ENCODE peak calls at places on chromosomes 6 and 20, in seven cellular contexts. Q is right atrium auricular region, P is RWPE1, M is OCI-LY7, R is tibial artery, L is GM23338, V is endothelial cell. F is an unnamed sample.

GRCh38 chr6:111591370-111591900 is 14.2 kb downstream of the TRAF3IP2 start:
- DNase-seq in Q (peak), P (peak), M (no peak), R (peak), L (no peak), V (no peak), F (peak)

GRCh38 chr6:84556541-84557335 is 207.7 kb downstream of the TBX18 start:
- DNase-seq in Q (no peak), P (no peak), M (no peak), R (no peak), L (no peak), V (no peak), F (no peak)

GRCh38 chr6:47083586-47084047 is 41.5 kb upstream of the ADGRF1 start:
- DNase-seq in Q (peak), P (peak), M (no peak), R (peak), L (no peak), V (no peak), F (peak)

GRCh38 chr6:2858678-2859324 is 17.1 kb upstream of the SERPINB1 start:
- DNase-seq in Q (no peak), P (no peak), M (peak), R (no peak), L (no peak), V (no peak), F (no peak)

GRCh38 chr6:148295261-148295887 is 47.3 kb upstream of the SASH1 start:
- DNase-seq in Q (no peak), P (no peak), M (no peak), R (no peak), L (no peak), V (no peak), F (no peak)

GRCh38 chr6:113894712-113895674 is 37.8 kb downstream of the MARCKS start:
- DNase-seq in Q (no peak), P (no peak), M (no peak), R (no peak), L (no peak), V (no peak), F (no peak)

GRCh38 chr20:61957961-61958715 is 107.5 kb downstream of the TAF4 start:
- DNase-seq in Q (no peak), P (no peak), M (no peak), R (peak), L (no peak), V (peak), F (no peak)

GRCh38 chr6:20770776-20771175 is 236.5 kb downstream of the CDKAL1 start:
- DNase-seq in Q (no peak), P (no peak), M (no peak), R (no peak), L (no peak), V (no peak), F (peak)

GRCh38 chr20:5859611-5860010 is 90.7 kb downstream of the TRMT6 start:
- DNase-seq in Q (no peak), P (no peak), M (no peak), R (no peak), L (no peak), V (no peak), F (peak)

GRCh38 chr6:75907444-75907843 is 158.4 kb downstream of the MYO6 start:
- DNase-seq in Q (no peak), P (no peak), M (no peak), R (no peak), L (no peak), V (no peak), F (no peak)

GRCh38 chr6:79796197-79796596 is 151.2 kb downstream of the ELOVL4 start:
- DNase-seq in Q (no peak), P (no peak), M (no peak), R (no peak), L (no peak), V (no peak), F (no peak)

GRCh38 chr6:154481541-154482013 is 28.9 kb downstream of the CNKSR3 start:
- DNase-seq in Q (no peak), P (no peak), M (no peak), R (no peak), L (no peak), V (no peak), F (no peak)

GRCh38 chr6:143478479-143479062 is 28.0 kb downstream of the PEX3 start:
- DNase-seq in Q (no peak), P (no peak), M (no peak), R (no peak), L (no peak), V (no peak), F (no peak)

GRCh38 chr6:52994031-52994788 is 874 bp downstream of the GSTA4 start:
- DNase-seq in Q (no peak), P (peak), M (no peak), R (peak), L (peak), V (peak), F (peak)

GRCh38 chr6:51626391-51626790 is 461.0 kb downstream of the PKHD1 start:
- DNase-seq in Q (no peak), P (no peak), M (no peak), R (no peak), L (no peak), V (no peak), F (peak)

GRCh38 chr6:71222676-71223075 is 65.9 kb upstream of the OGFRL1 start:
- DNase-seq in Q (no peak), P (no peak), M (no peak), R (no peak), L (no peak), V (no peak), F (no peak)

GRCh38 chr6:84426002-84426705 is 198.7 kb upstream of the CEP162 start:
- DNase-seq in Q (no peak), P (no peak), M (no peak), R (no peak), L (no peak), V (no peak), F (no peak)

GRCh38 chr6:96939019-96939805 is 14.7 kb downstream of the KLHL32 start:
- DNase-seq in Q (no peak), P (peak), M (no peak), R (no peak), L (no peak), V (no peak), F (peak)

GRCh38 chr6:45253457-45253856 is 74.7 kb upstream of the RUNX2 start:
- DNase-seq in Q (no peak), P (no peak), M (no peak), R (no peak), L (no peak), V (no peak), F (no peak)

GRCh38 chr6:129673758-129674157 is 36.2 kb downstream of the ARHGAP18 start:
- DNase-seq in Q (no peak), P (no peak), M (no peak), R (no peak), L (no peak), V (no peak), F (no peak)

GRCh38 chr20:59195316-59195993 is 31.8 kb downstream of the ZNF831 start:
- DNase-seq in Q (peak), P (no peak), M (no peak), R (no peak), L (no peak), V (no peak), F (no peak)

GRCh38 chr6:35497571-35498406 is 910 bp upstream of the TEAD3 start:
- DNase-seq in Q (no peak), P (peak), M (peak), R (peak), L (peak), V (peak), F (peak)

GRCh38 chr6:21538186-21538798 is 55.3 kb upstream of the SOX4 start:
- DNase-seq in Q (no peak), P (no peak), M (no peak), R (no peak), L (no peak), V (no peak), F (peak)

GRCh38 chr6:155142902-155143609 is 120.8 kb upstream of the CLDN20 start:
- DNase-seq in Q (no peak), P (no peak), M (no peak), R (no peak), L (peak), V (no peak), F (no peak)

GRCh38 chr6:85015396-85015990 is 251.1 kb upstream of the TBX18 start:
- DNase-seq in Q (peak), P (peak), M (no peak), R (no peak), L (peak), V (peak), F (peak)

GRCh38 chr6:152750694-152751093 is at the start of gene VIP:
- DNase-seq in Q (no peak), P (peak), M (peak), R (no peak), L (peak), V (peak), F (peak)

GRCh38 chr20:52031574-52032303 is 159.8 kb downstream of the ZFP64 start:
- DNase-seq in Q (no peak), P (no peak), M (no peak), R (no peak), L (peak), V (no peak), F (no peak)

GRCh38 chr20:47727170-47727880 is 58.0 kb downstream of the SULF2 start:
- DNase-seq in Q (peak), P (no peak), M (peak), R (peak), L (no peak), V (no peak), F (no peak)

GRCh38 chr6:3571206-3571815 is 114.5 kb upstream of the SLC22A23 start:
- DNase-seq in Q (no peak), P (no peak), M (no peak), R (peak), L (no peak), V (no peak), F (no peak)

GRCh38 chr20:1426231-1426849 is 33.5 kb upstream of the FKBP1A start:
- DNase-seq in Q (no peak), P (no peak), M (no peak), R (no peak), L (no peak), V (no peak), F (no peak)

GRCh38 chr6:87330961-87331360 is 1.9 kb upstream of the GJB7 start:
- DNase-seq in Q (no peak), P (no peak), M (no peak), R (no peak), L (no peak), V (no peak), F (no peak)

GRCh38 chr6:53410508-53411258 is 61.9 kb upstream of the ELOVL5 start:
- DNase-seq in Q (no peak), P (peak), M (peak), R (no peak), L (peak), V (peak), F (peak)

GRCh38 chr20:24763386-24764026 is 185.6 kb upstream of the CST7 start:
- DNase-seq in Q (peak), P (no peak), M (no peak), R (peak), L (no peak), V (no peak), F (no peak)

GRCh38 chr6:16472349-16473069 is 234.1 kb downstream of the GMPR start:
- DNase-seq in Q (no peak), P (peak), M (no peak), R (no peak), L (no peak), V (no peak), F (peak)

GRCh38 chr6:35199866-35200265 is 13.9 kb upstream of the SCUBE3 start:
- DNase-seq in Q (no peak), P (no peak), M (no peak), R (no peak), L (no peak), V (no peak), F (no peak)

GRCh38 chr20:44610313-44610965 is 28.1 kb downstream of the PKIG start:
- DNase-seq in Q (no peak), P (no peak), M (peak), R (peak), L (no peak), V (no peak), F (peak)

GRCh38 chr6:37209461-37210205 is 39.7 kb downstream of the PIM1 start:
- DNase-seq in Q (no peak), P (no peak), M (no peak), R (no peak), L (no peak), V (no peak), F (no peak)

GRCh38 chr20:17436664-17437063 is 94.5 kb downstream of the BFSP1 start:
- DNase-seq in Q (no peak), P (no peak), M (no peak), R (no peak), L (no peak), V (no peak), F (no peak)

DNA sequence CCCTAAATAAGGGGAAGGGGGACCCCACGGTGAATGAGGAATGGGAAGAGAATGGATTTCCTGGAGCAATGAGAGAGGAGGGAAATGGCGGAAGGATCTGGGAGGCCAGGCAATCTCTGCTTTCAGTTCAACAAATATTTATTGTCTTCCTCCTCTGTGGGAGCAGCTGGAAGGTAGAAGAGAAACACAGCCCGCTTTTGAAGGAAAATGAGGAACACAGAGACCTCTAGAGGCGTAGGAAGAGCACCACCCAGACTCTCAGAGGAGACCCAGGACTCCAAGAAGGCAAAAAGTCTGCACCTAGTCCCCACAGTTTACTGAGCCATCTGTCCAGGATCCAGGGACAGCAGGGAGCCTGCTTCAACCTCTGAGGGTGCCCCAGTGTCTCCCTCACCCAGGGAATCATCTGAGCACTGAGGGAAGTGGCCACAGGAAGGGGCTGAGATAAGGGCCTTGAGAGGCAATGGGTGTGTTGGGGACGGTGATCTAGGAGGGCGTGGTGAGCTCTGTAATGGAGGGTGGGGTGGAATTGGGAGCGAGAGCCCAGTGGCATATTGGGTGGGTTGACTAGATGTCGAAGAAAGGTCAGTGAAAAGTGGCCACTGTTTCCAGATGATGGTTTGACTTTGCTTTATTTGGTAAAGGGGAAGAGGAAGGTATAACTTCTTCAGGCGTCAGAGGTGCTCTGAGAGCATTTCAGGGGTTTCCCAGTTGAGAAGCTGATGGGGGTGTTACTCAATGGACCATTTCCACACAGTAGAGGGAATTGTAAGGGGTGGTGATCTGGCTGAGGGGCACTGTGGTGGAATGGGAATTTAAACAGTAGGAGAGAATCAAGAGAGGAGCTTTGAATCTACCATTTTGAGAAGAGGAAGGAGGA is 610 bp downstream of the PSORS1C1 start:
- DNase-seq in Q (no peak), P (peak), M (no peak), R (no peak), L (peak), V (no peak), F (peak)
- TF ChIP-seq CTCF in Q (no peak), P (no peak), M (peak), R (no peak), L (peak), V (no peak), F (peak)

DNA sequence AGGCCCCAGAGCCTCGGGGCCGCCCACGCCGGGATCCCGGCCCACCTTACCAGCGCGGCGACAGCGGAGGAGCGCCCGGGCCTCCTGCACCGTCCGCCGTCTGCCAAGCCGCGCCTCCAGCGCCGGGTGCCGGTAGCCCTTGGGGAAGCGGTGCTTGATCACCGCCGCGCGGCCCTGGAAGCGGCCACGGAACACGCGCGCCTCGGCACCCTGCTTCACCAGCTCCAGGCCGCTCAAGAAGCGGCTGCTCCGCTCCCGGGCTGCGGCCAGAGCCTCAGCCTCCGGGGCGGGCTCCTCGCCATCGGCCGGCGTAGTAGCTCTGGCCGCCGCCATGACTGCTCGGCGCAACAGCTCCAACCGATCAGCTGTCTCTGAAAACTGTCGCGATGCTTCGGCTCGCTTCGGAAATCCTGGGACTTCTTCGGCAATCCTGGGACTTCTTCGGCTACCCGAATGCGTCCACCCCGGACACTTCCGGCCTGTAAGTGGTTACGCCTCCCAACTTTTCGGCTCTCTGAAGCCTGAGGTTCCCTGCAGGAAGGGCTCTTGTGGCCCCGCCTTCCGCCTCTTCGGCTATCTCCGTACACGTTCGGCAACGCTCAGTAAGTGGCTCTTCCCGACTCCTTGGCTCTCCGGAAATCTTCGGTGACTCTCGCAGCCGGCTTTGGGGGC is at the start of gene TP53RK:
- DNase-seq in Q (peak), P (peak), M (peak), R (peak), L (peak), V (peak), F (peak)
- TF ChIP-seq CTCF in Q (no peak), P (no peak), M (peak), R (peak), L (no peak), V (peak), F (peak)

GRCh38 chr6:119110601-119111548 is 32.4 kb upstream of the FAM184A start:
- DNase-seq in Q (no peak), P (peak), M (peak), R (no peak), L (peak), V (peak), F (peak)
- TF ChIP-seq CTCF in Q (peak), P (peak), M (peak), R (peak), L (peak), V (peak), F (peak)

DNA sequence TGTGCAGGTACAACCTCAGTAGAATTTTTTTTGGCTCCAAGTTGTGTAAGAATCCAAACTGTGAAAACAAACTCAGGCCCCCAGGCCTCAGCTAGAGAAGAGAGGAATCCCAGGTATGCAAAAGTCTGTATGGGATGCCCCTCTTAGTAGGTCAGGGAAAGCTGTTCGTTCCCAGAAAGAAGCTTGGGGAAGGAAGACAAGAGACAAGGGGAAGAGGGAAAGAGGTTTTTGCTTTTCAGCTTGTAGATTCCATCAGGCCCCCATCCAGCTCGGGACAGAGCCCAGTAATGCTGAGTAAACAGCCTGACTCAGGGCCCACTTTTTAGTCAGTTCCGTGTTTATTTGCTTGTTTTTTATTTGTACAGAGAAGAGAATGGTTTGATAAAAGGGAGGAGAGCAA is 184.4 kb upstream of the FOXA2 start:
- DNase-seq in Q (no peak), P (no peak), M (no peak), R (no peak), L (peak), V (no peak), F (peak)
- TF ChIP-seq CTCF in Q (no peak), P (no peak), M (no peak), R (no peak), L (no peak), V (no peak), F (no peak)

F was measured in epithelial cell of esophagus.